ENCODE peak calls at places on chromosomes 7 and 10, in ten cellular contexts. One of them, this sample, is unnamed.

GRCh38 chr10:59702347-59702746 is 7.3 kb downstream of the SLC16A9 start:
- DNase-seq in LNCaP clone FGC: peak; percentile 67
- DNase-seq in CD8-positive, alpha-beta T cell: no peak
- DNase-seq in SK-N-SH: no peak
- DNase-seq in right atrium auricular region: no peak
- DNase-seq in upper lobe of right lung: no peak
- DNase-seq in lower lobe of right lung: no peak
- DNase-seq in foreskin fibroblast: no peak
- DNase-seq in lower leg skin: no peak
- DNase-seq in cardiac fibroblast: no peak
- DNase-seq in this sample: no peak

GRCh38 chr7:43785425-43785824 is 26.9 kb downstream of the BLVRA start:
- DNase-seq in right atrium auricular region: peak; percentile 60
- DNase-seq in foreskin fibroblast: peak; percentile 94
- DNase-seq in lower lobe of right lung: no peak
- DNase-seq in CD8-positive, alpha-beta T cell: no peak
- DNase-seq in lower leg skin: peak; percentile 55
- DNase-seq in cardiac fibroblast: peak; percentile 91
- DNase-seq in SK-N-SH: no peak
- DNase-seq in upper lobe of right lung: no peak
- DNase-seq in LNCaP clone FGC: no peak
- DNase-seq in this sample: peak; percentile 84

GRCh38 chr7:2029211-2029905 is 203.4 kb downstream of the MAD1L1 start:
- DNase-seq in cardiac fibroblast: no peak
- DNase-seq in right atrium auricular region: no peak
- DNase-seq in LNCaP clone FGC: peak; percentile 27
- DNase-seq in SK-N-SH: no peak
- DNase-seq in lower lobe of right lung: peak; percentile 12
- DNase-seq in CD8-positive, alpha-beta T cell: no peak
- DNase-seq in upper lobe of right lung: peak; percentile 35
- DNase-seq in lower leg skin: no peak
- DNase-seq in foreskin fibroblast: no peak
- DNase-seq in this sample: no peak

GRCh38 chr10:59234814-59235429 is 58.5 kb downstream of the PHYHIPL start:
- DNase-seq in right atrium auricular region: no peak
- DNase-seq in lower lobe of right lung: no peak
- DNase-seq in CD8-positive, alpha-beta T cell: no peak
- DNase-seq in lower leg skin: no peak
- DNase-seq in LNCaP clone FGC: peak; percentile 34
- DNase-seq in upper lobe of right lung: no peak
- DNase-seq in cardiac fibroblast: peak; percentile 67
- DNase-seq in SK-N-SH: no peak
- DNase-seq in foreskin fibroblast: peak; percentile 65
- DNase-seq in this sample: peak; percentile 4

GRCh38 chr10:71241114-71241898 is 28.9 kb downstream of the UNC5B start:
- DNase-seq in right atrium auricular region: peak; percentile 84
- DNase-seq in lower lobe of right lung: no peak
- DNase-seq in cardiac fibroblast: peak; percentile 91
- DNase-seq in SK-N-SH: peak; percentile 81
- DNase-seq in CD8-positive, alpha-beta T cell: no peak
- DNase-seq in LNCaP clone FGC: peak; percentile 59
- DNase-seq in lower leg skin: no peak
- DNase-seq in foreskin fibroblast: peak; percentile 81
- DNase-seq in upper lobe of right lung: no peak
- DNase-seq in this sample: no peak

GRCh38 chr10:122127943-122128342 is 139.0 kb downstream of the TACC2 start:
- DNase-seq in foreskin fibroblast: no peak
- DNase-seq in CD8-positive, alpha-beta T cell: no peak
- DNase-seq in upper lobe of right lung: no peak
- DNase-seq in lower leg skin: no peak
- DNase-seq in SK-N-SH: no peak
- DNase-seq in LNCaP clone FGC: no peak
- DNase-seq in right atrium auricular region: no peak
- DNase-seq in lower lobe of right lung: no peak
- DNase-seq in cardiac fibroblast: no peak
- DNase-seq in this sample: no peak

GRCh38 chr10:34908472-34908871 is 93.4 kb upstream of the PARD3 start:
- DNase-seq in lower leg skin: no peak
- DNase-seq in LNCaP clone FGC: no peak
- DNase-seq in foreskin fibroblast: peak; percentile 87
- DNase-seq in lower lobe of right lung: no peak
- DNase-seq in cardiac fibroblast: peak; percentile 47
- DNase-seq in upper lobe of right lung: no peak
- DNase-seq in SK-N-SH: peak; percentile 44
- DNase-seq in right atrium auricular region: no peak
- DNase-seq in CD8-positive, alpha-beta T cell: no peak
- DNase-seq in this sample: peak; percentile 67

GRCh38 chr10:48274636-48275035 is at the start of gene FRMPD2:
- DNase-seq in cardiac fibroblast: no peak
- DNase-seq in LNCaP clone FGC: no peak
- DNase-seq in upper lobe of right lung: no peak
- DNase-seq in foreskin fibroblast: no peak
- DNase-seq in lower leg skin: no peak
- DNase-seq in CD8-positive, alpha-beta T cell: no peak
- DNase-seq in lower lobe of right lung: no peak
- DNase-seq in right atrium auricular region: no peak
- DNase-seq in SK-N-SH: no peak
- DNase-seq in this sample: no peak

GRCh38 chr10:24206926-24207701 is 1.8 kb upstream of the KIAA1217 start:
- DNase-seq in CD8-positive, alpha-beta T cell: no peak
- DNase-seq in lower leg skin: no peak
- DNase-seq in LNCaP clone FGC: no peak
- DNase-seq in SK-N-SH: peak; percentile 37
- DNase-seq in cardiac fibroblast: no peak
- DNase-seq in lower lobe of right lung: no peak
- DNase-seq in right atrium auricular region: no peak
- DNase-seq in foreskin fibroblast: no peak
- DNase-seq in upper lobe of right lung: no peak
- DNase-seq in this sample: no peak

GRCh38 chr7:1536768-1537630 is 6.5 kb downstream of the MAFK start:
- DNase-seq in lower leg skin: peak; percentile 94
- DNase-seq in SK-N-SH: peak; percentile 87
- DNase-seq in LNCaP clone FGC: peak; percentile 70
- DNase-seq in CD8-positive, alpha-beta T cell: no peak
- DNase-seq in cardiac fibroblast: peak; percentile 100
- DNase-seq in foreskin fibroblast: peak; percentile 99
- DNase-seq in lower lobe of right lung: peak; percentile 96
- DNase-seq in upper lobe of right lung: peak; percentile 95
- DNase-seq in right atrium auricular region: peak; percentile 99
- DNase-seq in this sample: peak; percentile 96

GRCh38 chr10:120979435-120980315 is 128.5 kb downstream of the WDR11 start:
- DNase-seq in cardiac fibroblast: no peak
- DNase-seq in lower leg skin: no peak
- DNase-seq in foreskin fibroblast: peak; percentile 1
- DNase-seq in upper lobe of right lung: peak; percentile 92
- DNase-seq in lower lobe of right lung: peak; percentile 90
- DNase-seq in SK-N-SH: peak; percentile 84
- DNase-seq in LNCaP clone FGC: peak; percentile 22
- DNase-seq in right atrium auricular region: no peak
- DNase-seq in CD8-positive, alpha-beta T cell: no peak
- DNase-seq in this sample: no peak
- TF ChIP-seq CTCF in cardiac fibroblast: no peak
- TF ChIP-seq CTCF in lower leg skin: no peak
- TF ChIP-seq CTCF in foreskin fibroblast: no peak
- TF ChIP-seq CTCF in upper lobe of right lung: no peak
- TF ChIP-seq CTCF in lower lobe of right lung: no peak
- TF ChIP-seq CTCF in SK-N-SH: no peak
- TF ChIP-seq CTCF in LNCaP clone FGC: no peak
- TF ChIP-seq CTCF in right atrium auricular region: no peak
- TF ChIP-seq CTCF in CD8-positive, alpha-beta T cell: no peak
- TF ChIP-seq CTCF in this sample: no peak

GRCh38 chr7:27165655-27166474 is 528 bp upstream of the HOXA9 start:
- DNase-seq in SK-N-SH: no peak
- DNase-seq in lower leg skin: no peak
- DNase-seq in cardiac fibroblast: no peak
- DNase-seq in upper lobe of right lung: peak; percentile 63
- DNase-seq in lower lobe of right lung: peak; percentile 43
- DNase-seq in foreskin fibroblast: peak; percentile 61
- DNase-seq in right atrium auricular region: no peak
- DNase-seq in CD8-positive, alpha-beta T cell: no peak
- DNase-seq in LNCaP clone FGC: no peak
- DNase-seq in this sample: peak; percentile 98

GRCh38 chr7:27167170-27167505 is 1.8 kb upstream of the HOXA9 start:
- DNase-seq in CD8-positive, alpha-beta T cell: no peak
- DNase-seq in LNCaP clone FGC: no peak
- DNase-seq in lower leg skin: no peak
- DNase-seq in lower lobe of right lung: peak; percentile 48
- DNase-seq in right atrium auricular region: no peak
- DNase-seq in cardiac fibroblast: no peak
- DNase-seq in foreskin fibroblast: peak; percentile 87
- DNase-seq in upper lobe of right lung: peak; percentile 51
- DNase-seq in SK-N-SH: peak; percentile 45
- DNase-seq in this sample: no peak

GRCh38 chr7:27165089-27165654 is at the start of gene HOXA9:
- DNase-seq in upper lobe of right lung: peak; percentile 76
- DNase-seq in foreskin fibroblast: peak; percentile 96
- DNase-seq in CD8-positive, alpha-beta T cell: no peak
- DNase-seq in LNCaP clone FGC: no peak
- DNase-seq in lower lobe of right lung: peak; percentile 78
- DNase-seq in right atrium auricular region: no peak
- DNase-seq in lower leg skin: peak; percentile 94
- DNase-seq in cardiac fibroblast: no peak
- DNase-seq in SK-N-SH: no peak
- DNase-seq in this sample: no peak

GRCh38 chr7:27167916-27168264 is 2.6 kb upstream of the HOXA9 start:
- DNase-seq in LNCaP clone FGC: no peak
- DNase-seq in CD8-positive, alpha-beta T cell: no peak
- DNase-seq in lower leg skin: no peak
- DNase-seq in upper lobe of right lung: no peak
- DNase-seq in SK-N-SH: no peak
- DNase-seq in right atrium auricular region: no peak
- DNase-seq in cardiac fibroblast: no peak
- DNase-seq in lower lobe of right lung: no peak
- DNase-seq in foreskin fibroblast: peak; percentile 80
- DNase-seq in this sample: no peak

DNA sequence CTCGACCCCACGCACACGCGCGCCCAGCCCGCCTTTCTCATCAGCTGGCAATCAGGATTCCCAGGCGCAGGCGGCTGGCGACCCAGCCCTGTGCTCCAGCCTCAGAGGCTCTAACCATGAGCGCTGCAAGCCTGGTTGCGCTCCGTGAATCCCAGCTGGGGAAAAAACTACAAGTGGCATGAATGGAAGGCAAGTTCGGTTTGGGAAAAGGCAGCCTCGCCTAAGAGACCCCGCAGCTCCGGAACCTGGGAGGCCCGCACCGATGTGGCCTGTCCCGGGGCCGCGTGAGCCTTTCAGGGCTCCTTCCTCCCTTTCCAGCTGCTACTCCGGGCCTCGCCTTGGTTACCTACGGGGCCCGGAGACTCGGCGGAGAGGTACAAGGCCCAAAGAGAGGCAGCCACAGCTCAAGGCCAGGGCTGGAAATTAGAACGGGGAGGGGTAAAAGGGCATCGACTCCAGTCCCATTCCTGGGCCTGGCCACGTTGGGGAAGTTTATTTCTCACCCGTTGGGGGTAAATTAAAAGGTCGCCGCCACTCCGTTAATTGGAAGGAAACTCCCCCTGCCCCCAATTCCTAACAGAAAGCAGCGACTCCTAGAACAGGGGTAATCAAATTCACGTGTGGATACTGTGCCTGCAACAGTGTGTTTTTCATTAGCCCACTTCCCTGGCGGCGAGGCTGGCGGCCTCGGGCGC is 1.3 kb upstream of the HOXA9 start:
- DNase-seq in lower lobe of right lung: peak; percentile 44
- DNase-seq in SK-N-SH: no peak
- DNase-seq in CD8-positive, alpha-beta T cell: no peak
- DNase-seq in LNCaP clone FGC: no peak
- DNase-seq in cardiac fibroblast: no peak
- DNase-seq in foreskin fibroblast: peak; percentile 54
- DNase-seq in right atrium auricular region: no peak
- DNase-seq in lower leg skin: no peak
- DNase-seq in upper lobe of right lung: peak; percentile 53
- DNase-seq in this sample: no peak
- H3K4me3 ChIP-seq in lower lobe of right lung: peak overlapping the region; percentile 50
- H3K4me3 ChIP-seq in SK-N-SH: no peak overlapping the region
- H3K4me3 ChIP-seq in CD8-positive, alpha-beta T cell: no peak overlapping the region
- H3K4me3 ChIP-seq in LNCaP clone FGC: no peak overlapping the region
- H3K4me3 ChIP-seq in cardiac fibroblast: no peak overlapping the region
- H3K4me3 ChIP-seq in foreskin fibroblast: peak overlapping the region; percentile 59
- H3K4me3 ChIP-seq in right atrium auricular region: no peak overlapping the region
- H3K4me3 ChIP-seq in lower leg skin: peak overlapping the region; percentile 28
- H3K4me3 ChIP-seq in upper lobe of right lung: peak overlapping the region; percentile 39
- H3K4me3 ChIP-seq in this sample: peak overlapping the region; percentile 87

GRCh38 chr10:5091196-5091595 is 3.0 kb upstream of the AKR1C3 start:
- DNase-seq in LNCaP clone FGC: no peak
- DNase-seq in upper lobe of right lung: no peak
- DNase-seq in foreskin fibroblast: no peak
- DNase-seq in lower lobe of right lung: no peak
- DNase-seq in cardiac fibroblast: no peak
- DNase-seq in lower leg skin: no peak
- DNase-seq in SK-N-SH: no peak
- DNase-seq in right atrium auricular region: no peak
- DNase-seq in CD8-positive, alpha-beta T cell: no peak
- DNase-seq in this sample: no peak

GRCh38 chr10:5092375-5092774 is 1.8 kb upstream of the AKR1C3 start:
- DNase-seq in right atrium auricular region: no peak
- DNase-seq in upper lobe of right lung: no peak
- DNase-seq in lower lobe of right lung: no peak
- DNase-seq in SK-N-SH: no peak
- DNase-seq in LNCaP clone FGC: no peak
- DNase-seq in CD8-positive, alpha-beta T cell: no peak
- DNase-seq in lower leg skin: no peak
- DNase-seq in cardiac fibroblast: no peak
- DNase-seq in foreskin fibroblast: no peak
- DNase-seq in this sample: no peak

GRCh38 chr10:5088703-5089261 is 5.4 kb upstream of the AKR1C3 start:
- DNase-seq in lower leg skin: no peak
- DNase-seq in LNCaP clone FGC: no peak
- DNase-seq in SK-N-SH: no peak
- DNase-seq in right atrium auricular region: no peak
- DNase-seq in CD8-positive, alpha-beta T cell: no peak
- DNase-seq in upper lobe of right lung: no peak
- DNase-seq in lower lobe of right lung: no peak
- DNase-seq in cardiac fibroblast: no peak
- DNase-seq in foreskin fibroblast: no peak
- DNase-seq in this sample: no peak

GRCh38 chr10:5090551-5090950 is 3.7 kb upstream of the AKR1C3 start:
- DNase-seq in CD8-positive, alpha-beta T cell: no peak
- DNase-seq in upper lobe of right lung: no peak
- DNase-seq in lower lobe of right lung: no peak
- DNase-seq in right atrium auricular region: no peak
- DNase-seq in LNCaP clone FGC: no peak
- DNase-seq in SK-N-SH: no peak
- DNase-seq in lower leg skin: no peak
- DNase-seq in foreskin fibroblast: no peak
- DNase-seq in cardiac fibroblast: peak; percentile 41
- DNase-seq in this sample: no peak

GRCh38 chr10:5089869-5090268 is 4.3 kb upstream of the AKR1C3 start:
- DNase-seq in CD8-positive, alpha-beta T cell: no peak
- DNase-seq in LNCaP clone FGC: peak; percentile 65
- DNase-seq in upper lobe of right lung: no peak
- DNase-seq in SK-N-SH: no peak
- DNase-seq in lower leg skin: no peak
- DNase-seq in right atrium auricular region: no peak
- DNase-seq in lower lobe of right lung: no peak
- DNase-seq in foreskin fibroblast: peak; percentile 41
- DNase-seq in cardiac fibroblast: peak; percentile 41
- DNase-seq in this sample: no peak
- TF ChIP-seq CTCF in CD8-positive, alpha-beta T cell: peak; percentile 17
- TF ChIP-seq CTCF in LNCaP clone FGC: peak; percentile 71
- TF ChIP-seq CTCF in upper lobe of right lung: peak; percentile 36
- TF ChIP-seq CTCF in SK-N-SH: peak; percentile 22
- TF ChIP-seq CTCF in lower leg skin: no peak
- TF ChIP-seq CTCF in right atrium auricular region: no peak
- TF ChIP-seq CTCF in lower lobe of right lung: peak; percentile 40
- TF ChIP-seq CTCF in foreskin fibroblast: peak; percentile 35
- TF ChIP-seq CTCF in cardiac fibroblast: peak; percentile 62
- TF ChIP-seq CTCF in this sample: peak; percentile 49

GRCh38 chr7:70751895-70752294 is 380.0 kb upstream of the GALNT17 start:
- DNase-seq in LNCaP clone FGC: no peak
- DNase-seq in CD8-positive, alpha-beta T cell: no peak
- DNase-seq in upper lobe of right lung: no peak
- DNase-seq in SK-N-SH: no peak
- DNase-seq in cardiac fibroblast: no peak
- DNase-seq in lower leg skin: no peak
- DNase-seq in right atrium auricular region: no peak
- DNase-seq in foreskin fibroblast: no peak
- DNase-seq in lower lobe of right lung: no peak
- DNase-seq in this sample: no peak
- H3K4me3 ChIP-seq in LNCaP clone FGC: no peak overlapping the region
- H3K4me3 ChIP-seq in CD8-positive, alpha-beta T cell: no peak overlapping the region
- H3K4me3 ChIP-seq in upper lobe of right lung: no peak overlapping the region
- H3K4me3 ChIP-seq in SK-N-SH: no peak overlapping the region
- H3K4me3 ChIP-seq in cardiac fibroblast: no peak overlapping the region
- H3K4me3 ChIP-seq in lower leg skin: no peak overlapping the region
- H3K4me3 ChIP-seq in right atrium auricular region: no peak overlapping the region
- H3K4me3 ChIP-seq in foreskin fibroblast: no peak overlapping the region
- H3K4me3 ChIP-seq in lower lobe of right lung: no peak overlapping the region
- H3K4me3 ChIP-seq in this sample: no peak overlapping the region